ENCODE peak calls at places on chromosome 13, in five cellular contexts. One of them, this sample, is unnamed.

GRCh38 chr13:24865158-24865557 is 101.2 kb downstream of the RNF17 start:
- DNase-seq in heart right ventricle: no peak
- DNase-seq in AG09319: no peak
- DNase-seq in Peyer's patch: no peak
- DNase-seq in epithelial cell of esophagus: no peak
- DNase-seq in this sample: no peak

GRCh38 chr13:100608906-100609305 is 20.3 kb upstream of the GGACT start:
- DNase-seq in epithelial cell of esophagus: no peak
- DNase-seq in heart right ventricle: no peak
- DNase-seq in Peyer's patch: peak
- DNase-seq in AG09319: no peak
- DNase-seq in this sample: no peak

GRCh38 chr13:37338721-37339120 is 233.3 kb upstream of the CSNK1A1L start:
- DNase-seq in AG09319: no peak
- DNase-seq in epithelial cell of esophagus: no peak
- DNase-seq in heart right ventricle: no peak
- DNase-seq in Peyer's patch: no peak
- DNase-seq in this sample: no peak

GRCh38 chr13:24301434-24301833 is 7.9 kb upstream of the C1QTNF9 start:
- DNase-seq in Peyer's patch: no peak
- DNase-seq in AG09319: no peak
- DNase-seq in heart right ventricle: no peak
- DNase-seq in epithelial cell of esophagus: no peak
- DNase-seq in this sample: no peak

GRCh38 chr13:54845351-54845965 is 1816.8 kb downstream of the OLFM4 start:
- DNase-seq in Peyer's patch: no peak
- DNase-seq in epithelial cell of esophagus: no peak
- DNase-seq in AG09319: no peak
- DNase-seq in heart right ventricle: no peak
- DNase-seq in this sample: no peak

GRCh38 chr13:93146584-93147292 is 79.9 kb upstream of the GPC6 start:
- DNase-seq in epithelial cell of esophagus: peak
- DNase-seq in AG09319: no peak
- DNase-seq in heart right ventricle: no peak
- DNase-seq in Peyer's patch: no peak
- DNase-seq in this sample: no peak

GRCh38 chr13:92849381-92849780 is 377.2 kb upstream of the GPC6 start:
- DNase-seq in epithelial cell of esophagus: no peak
- DNase-seq in AG09319: no peak
- DNase-seq in heart right ventricle: no peak
- DNase-seq in Peyer's patch: no peak
- DNase-seq in this sample: no peak

GRCh38 chr13:30870049-30870884 is 35.8 kb upstream of the MEDAG start:
- DNase-seq in epithelial cell of esophagus: peak
- DNase-seq in heart right ventricle: peak
- DNase-seq in AG09319: peak
- DNase-seq in Peyer's patch: peak
- DNase-seq in this sample: peak

GRCh38 chr13:50672025-50672424 is 171.5 kb downstream of the DLEU7 start:
- DNase-seq in heart right ventricle: no peak
- DNase-seq in AG09319: no peak
- DNase-seq in epithelial cell of esophagus: peak
- DNase-seq in Peyer's patch: no peak
- DNase-seq in this sample: no peak

GRCh38 chr13:23715762-23716235 is 145.6 kb downstream of the TNFRSF19 start:
- DNase-seq in epithelial cell of esophagus: peak
- DNase-seq in Peyer's patch: no peak
- DNase-seq in AG09319: no peak
- DNase-seq in heart right ventricle: no peak
- DNase-seq in this sample: no peak

GRCh38 chr13:109140777-109141354 is 511.5 kb downstream of the MYO16 start:
- DNase-seq in Peyer's patch: no peak
- DNase-seq in AG09319: no peak
- DNase-seq in epithelial cell of esophagus: no peak
- DNase-seq in heart right ventricle: no peak
- DNase-seq in this sample: no peak

GRCh38 chr13:48978942-48979601 is 3.4 kb downstream of the FNDC3A start:
- DNase-seq in epithelial cell of esophagus: no peak
- DNase-seq in AG09319: no peak
- DNase-seq in heart right ventricle: no peak
- DNase-seq in Peyer's patch: no peak
- DNase-seq in this sample: no peak

GRCh38 chr13:24725379-24725778 is 38.6 kb upstream of the RNF17 start:
- DNase-seq in Peyer's patch: no peak
- DNase-seq in heart right ventricle: no peak
- DNase-seq in AG09319: no peak
- DNase-seq in epithelial cell of esophagus: no peak
- DNase-seq in this sample: no peak

GRCh38 chr13:30725331-30726085 is 9.8 kb upstream of the ALOX5AP start:
- DNase-seq in heart right ventricle: no peak
- DNase-seq in epithelial cell of esophagus: no peak
- DNase-seq in AG09319: no peak
- DNase-seq in Peyer's patch: no peak
- DNase-seq in this sample: no peak

GRCh38 chr13:84553252-84553651 is 671.0 kb upstream of the SLITRK1 start:
- DNase-seq in epithelial cell of esophagus: peak
- DNase-seq in AG09319: no peak
- DNase-seq in heart right ventricle: no peak
- DNase-seq in Peyer's patch: no peak
- DNase-seq in this sample: no peak

GRCh38 chr13:29875646-29876045 is 25.2 kb upstream of the UBL3 start:
- DNase-seq in epithelial cell of esophagus: no peak
- DNase-seq in Peyer's patch: no peak
- DNase-seq in AG09319: no peak
- DNase-seq in heart right ventricle: no peak
- DNase-seq in this sample: no peak

GRCh38 chr13:61255035-61255796 is 160.4 kb downstream of the PCDH20 start:
- DNase-seq in heart right ventricle: no peak
- DNase-seq in epithelial cell of esophagus: peak
- DNase-seq in Peyer's patch: no peak
- DNase-seq in AG09319: no peak
- DNase-seq in this sample: no peak

GRCh38 chr13:104847863-104848262 is 1687.6 kb downstream of the EFNB2 start:
- DNase-seq in heart right ventricle: no peak
- DNase-seq in epithelial cell of esophagus: peak
- DNase-seq in Peyer's patch: no peak
- DNase-seq in AG09319: no peak
- DNase-seq in this sample: no peak

GRCh38 chr13:48564046-48564445 is 31.2 kb upstream of the RCBTB2 start:
- DNase-seq in heart right ventricle: no peak
- DNase-seq in epithelial cell of esophagus: peak
- DNase-seq in Peyer's patch: no peak
- DNase-seq in AG09319: no peak
- DNase-seq in this sample: no peak

GRCh38 chr13:61142506-61142905 is 273.1 kb downstream of the PCDH20 start:
- DNase-seq in Peyer's patch: no peak
- DNase-seq in epithelial cell of esophagus: peak
- DNase-seq in heart right ventricle: no peak
- DNase-seq in AG09319: no peak
- DNase-seq in this sample: no peak

GRCh38 chr13:52980695-52981094 is 47.9 kb upstream of the OLFM4 start:
- DNase-seq in Peyer's patch: no peak
- DNase-seq in epithelial cell of esophagus: peak
- DNase-seq in AG09319: no peak
- DNase-seq in heart right ventricle: no peak
- DNase-seq in this sample: no peak

GRCh38 chr13:66700336-66700735 is 529.8 kb downstream of the PCDH9 start:
- DNase-seq in heart right ventricle: no peak
- DNase-seq in epithelial cell of esophagus: no peak
- DNase-seq in AG09319: no peak
- DNase-seq in Peyer's patch: no peak
- DNase-seq in this sample: no peak

GRCh38 chr13:47455581-47455980 is 545.5 kb downstream of the SUCLA2 start:
- DNase-seq in Peyer's patch: no peak
- DNase-seq in AG09319: no peak
- DNase-seq in heart right ventricle: no peak
- DNase-seq in epithelial cell of esophagus: no peak
- DNase-seq in this sample: no peak

GRCh38 chr13:77544365-77544764 is 8.9 kb downstream of the SCEL start:
- DNase-seq in AG09319: no peak
- DNase-seq in epithelial cell of esophagus: peak
- DNase-seq in Peyer's patch: peak
- DNase-seq in heart right ventricle: peak
- DNase-seq in this sample: no peak

GRCh38 chr13:92224052-92224821 is 825.8 kb downstream of the GPC5 start:
- DNase-seq in Peyer's patch: no peak
- DNase-seq in epithelial cell of esophagus: no peak
- DNase-seq in heart right ventricle: no peak
- DNase-seq in AG09319: no peak
- DNase-seq in this sample: no peak

GRCh38 chr13:39417131-39417530 is 185.9 kb downstream of the LHFPL6 start:
- DNase-seq in AG09319: no peak
- DNase-seq in epithelial cell of esophagus: no peak
- DNase-seq in heart right ventricle: no peak
- DNase-seq in Peyer's patch: no peak
- DNase-seq in this sample: no peak

GRCh38 chr13:20401958-20402856 is 123.5 kb downstream of the CRYL1 start:
- DNase-seq in AG09319: no peak
- DNase-seq in epithelial cell of esophagus: peak
- DNase-seq in Peyer's patch: peak
- DNase-seq in heart right ventricle: no peak
- DNase-seq in this sample: peak

GRCh38 chr13:111897846-111898215 is 169.1 kb upstream of the SOX1 start:
- DNase-seq in heart right ventricle: no peak
- DNase-seq in Peyer's patch: no peak
- DNase-seq in epithelial cell of esophagus: no peak
- DNase-seq in AG09319: no peak
- DNase-seq in this sample: no peak

GRCh38 chr13:47955836-47956235 is 45.2 kb downstream of the SUCLA2 start:
- DNase-seq in heart right ventricle: no peak
- DNase-seq in AG09319: no peak
- DNase-seq in epithelial cell of esophagus: no peak
- DNase-seq in Peyer's patch: no peak
- DNase-seq in this sample: no peak

GRCh38 chr13:66899955-66900354 is 330.2 kb downstream of the PCDH9 start:
- DNase-seq in heart right ventricle: no peak
- DNase-seq in Peyer's patch: no peak
- DNase-seq in AG09319: no peak
- DNase-seq in epithelial cell of esophagus: no peak
- DNase-seq in this sample: no peak

GRCh38 chr13:35210234-35210633 is 266.3 kb downstream of the MAB21L1 start:
- DNase-seq in epithelial cell of esophagus: peak
- DNase-seq in AG09319: no peak
- DNase-seq in heart right ventricle: no peak
- DNase-seq in Peyer's patch: no peak
- DNase-seq in this sample: no peak

GRCh38 chr13:50229935-50230334 is 214.7 kb downstream of the KCNRG start:
- DNase-seq in heart right ventricle: no peak
- DNase-seq in AG09319: no peak
- DNase-seq in epithelial cell of esophagus: peak
- DNase-seq in Peyer's patch: no peak
- DNase-seq in this sample: no peak

GRCh38 chr13:57740719-57741118 is 109.2 kb downstream of the PCDH17 start:
- DNase-seq in heart right ventricle: peak
- DNase-seq in epithelial cell of esophagus: no peak
- DNase-seq in AG09319: no peak
- DNase-seq in Peyer's patch: no peak
- DNase-seq in this sample: no peak

GRCh38 chr13:37075164-37075563 is 15.7 kb upstream of the SUPT20H start:
- DNase-seq in Peyer's patch: no peak
- DNase-seq in AG09319: no peak
- DNase-seq in heart right ventricle: no peak
- DNase-seq in epithelial cell of esophagus: no peak
- DNase-seq in this sample: no peak

GRCh38 chr13:50592412-50593145 is 250.9 kb downstream of the DLEU7 start:
- DNase-seq in AG09319: no peak
- DNase-seq in heart right ventricle: no peak
- DNase-seq in Peyer's patch: no peak
- DNase-seq in epithelial cell of esophagus: peak
- DNase-seq in this sample: peak

GRCh38 chr13:113837554-113838355 is 26.1 kb downstream of the GAS6 start:
- DNase-seq in heart right ventricle: peak
- DNase-seq in AG09319: peak
- DNase-seq in Peyer's patch: peak
- DNase-seq in epithelial cell of esophagus: peak
- DNase-seq in this sample: peak

GRCh38 chr13:64756621-64757020 is 2473.5 kb downstream of the PCDH9 start:
- DNase-seq in epithelial cell of esophagus: no peak
- DNase-seq in Peyer's patch: no peak
- DNase-seq in heart right ventricle: no peak
- DNase-seq in AG09319: no peak
- DNase-seq in this sample: no peak

GRCh38 chr13:98563071-98563470 is 13.8 kb downstream of the STK24 start:
- DNase-seq in epithelial cell of esophagus: no peak
- DNase-seq in heart right ventricle: no peak
- DNase-seq in AG09319: no peak
- DNase-seq in Peyer's patch: peak
- DNase-seq in this sample: no peak

GRCh38 chr13:98556417-98556816 is 20.5 kb downstream of the STK24 start:
- DNase-seq in AG09319: no peak
- DNase-seq in Peyer's patch: no peak
- DNase-seq in heart right ventricle: no peak
- DNase-seq in epithelial cell of esophagus: no peak
- DNase-seq in this sample: no peak

GRCh38 chr13:98557934-98558630 is 18.8 kb downstream of the STK24 start:
- DNase-seq in AG09319: no peak
- DNase-seq in Peyer's patch: no peak
- DNase-seq in heart right ventricle: no peak
- DNase-seq in epithelial cell of esophagus: peak
- DNase-seq in this sample: peak

GRCh38 chr13:98556968-98557591 is 19.8 kb downstream of the STK24 start:
- DNase-seq in AG09319: no peak
- DNase-seq in heart right ventricle: no peak
- DNase-seq in epithelial cell of esophagus: peak
- DNase-seq in Peyer's patch: peak
- DNase-seq in this sample: no peak
- TF ChIP-seq CTCF in AG09319: no peak
- TF ChIP-seq CTCF in heart right ventricle: peak
- TF ChIP-seq CTCF in epithelial cell of esophagus: peak
- TF ChIP-seq CTCF in Peyer's patch: peak
- TF ChIP-seq CTCF in this sample: no peak

GRCh38 chr13:26628706-26629105 is 71.2 kb downstream of the WASF3 start:
- DNase-seq in Peyer's patch: peak
- DNase-seq in AG09319: no peak
- DNase-seq in epithelial cell of esophagus: peak
- DNase-seq in heart right ventricle: no peak
- DNase-seq in this sample: no peak
- TF ChIP-seq CTCF in Peyer's patch: no peak
- TF ChIP-seq CTCF in AG09319: peak
- TF ChIP-seq CTCF in epithelial cell of esophagus: peak
- TF ChIP-seq CTCF in heart right ventricle: no peak
- TF ChIP-seq CTCF in this sample: peak

GRCh38 chr13:107138468-107138867 is 570.5 kb upstream of the ARGLU1 start:
- DNase-seq in heart right ventricle: no peak
- DNase-seq in AG09319: no peak
- DNase-seq in epithelial cell of esophagus: no peak
- DNase-seq in Peyer's patch: no peak
- DNase-seq in this sample: no peak
- TF ChIP-seq CTCF in heart right ventricle: no peak
- TF ChIP-seq CTCF in AG09319: no peak
- TF ChIP-seq CTCF in epithelial cell of esophagus: no peak
- TF ChIP-seq CTCF in Peyer's patch: no peak
- TF ChIP-seq CTCF in this sample: no peak

GRCh38 chr13:110419946-110420345 is 112.9 kb downstream of the COL4A2 start:
- DNase-seq in epithelial cell of esophagus: no peak
- DNase-seq in heart right ventricle: peak
- DNase-seq in AG09319: no peak
- DNase-seq in Peyer's patch: no peak
- DNase-seq in this sample: no peak
- TF ChIP-seq CTCF in epithelial cell of esophagus: no peak
- TF ChIP-seq CTCF in heart right ventricle: no peak
- TF ChIP-seq CTCF in AG09319: no peak
- TF ChIP-seq CTCF in Peyer's patch: no peak
- TF ChIP-seq CTCF in this sample: no peak